ENCODE peak calls at places on chromosome 18, in ten cellular contexts. X is prostate gland, W is right lobe of liver, G is suprapubic skin, S is body of pancreas, F is GM12878, Q is sigmoid colon, L is HCT116, J is gastrocnemius medialis, B is tibial nerve. R is an unnamed sample.

GRCh38 chr18:55856191-55856590 is 268.2 kb upstream of the TCF4 start:
- DNase-seq in B (no peak), X (peak; percentile 63), F (no peak), J (no peak), Q (no peak), W (no peak), G (no peak), L (no peak), S (no peak), R (no peak)

GRCh38 chr18:54805571-54806334 is 22.5 kb upstream of the RAB27B start:
- DNase-seq in L (no peak), Q (no peak), J (no peak), G (no peak), W (no peak), F (no peak), S (no peak), X (no peak), B (no peak), R (no peak)

GRCh38 chr18:39764848-39765247 is 2190.2 kb upstream of the PIK3C3 start:
- DNase-seq in F (no peak), S (no peak), X (no peak), G (no peak), L (no peak), Q (no peak), J (no peak), B (no peak), W (no peak), R (no peak)

GRCh38 chr18:74416124-74416523 is 41.0 kb downstream of the DIPK1C start:
- DNase-seq in L (no peak), J (no peak), B (no peak), G (no peak), F (no peak), S (no peak), Q (no peak), W (no peak), X (no peak), R (no peak)

GRCh38 chr18:46001892-46002291 is 34.8 kb upstream of the EPG5 start:
- DNase-seq in L (no peak), J (no peak), X (no peak), Q (no peak), G (no peak), B (no peak), S (no peak), W (no peak), F (no peak), R (no peak)

GRCh38 chr18:985301-985700 is 80.6 kb downstream of the ADCYAP1 start:
- DNase-seq in J (no peak), B (no peak), S (no peak), W (no peak), X (no peak), F (no peak), L (no peak), Q (no peak), G (no peak), R (no peak)

GRCh38 chr18:74453642-74454198 is 3.4 kb downstream of the DIPK1C start:
- DNase-seq in Q (no peak), J (no peak), L (no peak), S (no peak), B (no peak), X (no peak), W (no peak), F (no peak), G (no peak), R (no peak)

GRCh38 chr18:57561728-57562423 is 24.6 kb downstream of the FECH start:
- DNase-seq in Q (no peak), W (no peak), L (peak; percentile 16), X (no peak), S (no peak), J (no peak), F (no peak), G (no peak), B (no peak), R (no peak)

GRCh38 chr18:7116001-7116831 is 1.4 kb downstream of the LAMA1 start:
- DNase-seq in Q (no peak), J (no peak), W (no peak), X (no peak), B (no peak), L (no peak), G (no peak), S (no peak), F (no peak), R (no peak)

GRCh38 chr18:57434177-57434535 is 1.0 kb upstream of the ONECUT2 start:
- DNase-seq in L (no peak), J (no peak), B (no peak), G (no peak), S (no peak), X (no peak), F (no peak), W (no peak), Q (no peak), R (no peak)

GRCh38 chr18:23181547-23181946 is 46.3 kb downstream of the CABLES1 start:
- DNase-seq in Q (no peak), L (no peak), W (no peak), S (no peak), B (no peak), F (no peak), J (no peak), X (no peak), G (no peak), R (no peak)

GRCh38 chr18:37321578-37322496 is 243.8 kb downstream of the CELF4 start:
- DNase-seq in L (no peak), X (no peak), Q (no peak), W (no peak), S (no peak), J (no peak), G (no peak), B (no peak), F (no peak), R (no peak)

GRCh38 chr18:54774971-54775665 is 53.2 kb upstream of the RAB27B start:
- DNase-seq in X (no peak), F (no peak), W (no peak), J (no peak), G (no peak), S (peak; percentile 68), L (no peak), B (no peak), Q (no peak), R (no peak)

GRCh38 chr18:24273596-24273995 is 124.0 kb downstream of the OSBPL1A start:
- DNase-seq in B (no peak), J (no peak), L (no peak), X (no peak), G (no peak), S (no peak), W (no peak), Q (no peak), F (no peak), R (no peak)

GRCh38 chr18:23155537-23155936 is 20.3 kb downstream of the CABLES1 start:
- DNase-seq in G (no peak), L (no peak), J (no peak), W (no peak), Q (no peak), S (no peak), X (no peak), B (no peak), F (no peak), R (no peak)

DNA sequence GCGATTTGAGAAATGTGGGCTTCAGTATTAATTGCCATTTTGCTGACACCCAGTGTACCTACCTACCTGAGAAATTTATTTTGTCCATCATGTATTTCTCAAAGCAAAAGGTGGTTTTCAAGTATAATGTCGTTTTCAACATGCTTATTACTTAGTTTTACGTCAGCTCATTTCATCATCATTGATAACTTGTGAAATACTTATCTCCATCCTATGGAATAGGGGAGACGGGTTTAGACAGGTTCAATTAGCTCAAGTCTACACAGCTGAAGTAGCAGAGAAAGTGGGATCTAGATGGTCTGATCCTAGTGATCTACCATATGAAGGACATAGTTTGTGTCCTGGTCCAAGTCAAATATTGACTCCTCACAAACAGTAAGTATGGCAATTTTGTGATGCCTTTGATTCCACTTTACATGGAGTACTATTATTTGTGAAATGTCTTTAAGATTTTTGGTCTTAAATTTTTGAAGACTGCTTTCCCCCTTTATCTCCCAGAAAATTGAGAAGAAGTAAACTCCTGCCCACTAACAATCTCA is 45.1 kb downstream of the VAPA start:
- DNase-seq in F (no peak), B (no peak), W (no peak), G (no peak), X (no peak), Q (no peak), S (no peak), J (no peak), L (no peak), R (no peak)
- TF ChIP-seq POLR2A in F (no peak), B (no peak), W (no peak), G (no peak), X (no peak), Q (no peak), S (no peak), J (no peak), L (no peak), R (no peak)

GRCh38 chr18:12840382-12840781 is 43.7 kb downstream of the PTPN2 start:
- DNase-seq in Q (no peak), G (no peak), L (no peak), B (no peak), W (no peak), S (no peak), F (no peak), X (no peak), J (no peak), R (no peak)
- H3K4me3 ChIP-seq in Q (no peak overlapping the region), G (no peak overlapping the region), L (no peak overlapping the region), B (no peak overlapping the region), W (no peak overlapping the region), S (no peak overlapping the region), F (peak overlapping the region; percentile 4), X (no peak overlapping the region), J (no peak overlapping the region), R (no peak overlapping the region)

GRCh38 chr18:50266248-50266704 is at the start of gene CFAP53:
- DNase-seq in Q (peak; percentile 96), L (no peak), X (peak; percentile 82), G (peak; percentile 93), B (peak; percentile 74), F (peak; percentile 57), W (peak; percentile 96), J (peak; percentile 78), S (peak; percentile 92), R (peak; percentile 89)
- TF ChIP-seq POLR2A in Q (no peak), L (no peak), X (no peak), G (no peak), B (no peak), F (peak; percentile 64), W (no peak), J (no peak), S (peak; percentile 43), R (no peak)

GRCh38 chr18:77248873-77249582 is 620 bp upstream of the GALR1 start:
- DNase-seq in B (no peak), L (no peak), Q (no peak), S (no peak), W (no peak), F (no peak), J (no peak), X (no peak), G (no peak), R (no peak)

GRCh38 chr18:77250501-77250925 is 865 bp downstream of the GALR1 start:
- DNase-seq in S (no peak), L (no peak), G (no peak), B (no peak), J (no peak), W (no peak), Q (no peak), X (no peak), F (no peak), R (no peak)

GRCh38 chr18:77250926-77251729 is 1.5 kb downstream of the GALR1 start:
- DNase-seq in G (no peak), Q (no peak), L (no peak), J (no peak), X (no peak), F (no peak), B (no peak), W (no peak), S (no peak), R (no peak)

GRCh38 chr18:77249583-77250500 is at the start of gene GALR1:
- DNase-seq in L (no peak), W (no peak), S (no peak), Q (no peak), X (no peak), B (no peak), F (no peak), G (no peak), J (no peak), R (no peak)

GRCh38 chr18:77251730-77252050 is 2.0 kb downstream of the GALR1 start:
- DNase-seq in L (no peak), S (no peak), X (no peak), W (no peak), F (no peak), Q (no peak), G (no peak), J (no peak), B (no peak), R (no peak)
- H3K4me3 ChIP-seq in L (no peak overlapping the region), S (no peak overlapping the region), X (peak overlapping the region; percentile 11), W (no peak overlapping the region), F (no peak overlapping the region), Q (no peak overlapping the region), G (no peak overlapping the region), J (no peak overlapping the region), B (no peak overlapping the region), R (peak overlapping the region; percentile 3)

R was measured in stomach.